ENCODE peak calls at places on chromosomes 6 and 20, in eight cellular contexts. One of them, this sample, is unnamed.

GRCh38 chr6:44177691-44178423 is 19.2 kb downstream of the CAPN11 start:
- DNase-seq in sigmoid colon: peak
- DNase-seq in fibroblast of the aortic adventitia: peak
- DNase-seq in A673: no peak
- DNase-seq in choroid plexus epithelial cell: peak
- DNase-seq in cardiac fibroblast: peak
- DNase-seq in keratinocyte: no peak
- DNase-seq in heart left ventricle: peak
- DNase-seq in this sample: peak

GRCh38 chr6:87721311-87721710 is 19.3 kb upstream of the AKIRIN2 start:
- DNase-seq in cardiac fibroblast: no peak
- DNase-seq in sigmoid colon: no peak
- DNase-seq in keratinocyte: no peak
- DNase-seq in A673: no peak
- DNase-seq in fibroblast of the aortic adventitia: peak
- DNase-seq in heart left ventricle: no peak
- DNase-seq in choroid plexus epithelial cell: no peak
- DNase-seq in this sample: no peak

GRCh38 chr20:3121955-3122610 is 37.6 kb upstream of the AVP start:
- DNase-seq in sigmoid colon: peak
- DNase-seq in choroid plexus epithelial cell: no peak
- DNase-seq in fibroblast of the aortic adventitia: no peak
- DNase-seq in A673: no peak
- DNase-seq in heart left ventricle: no peak
- DNase-seq in cardiac fibroblast: no peak
- DNase-seq in keratinocyte: no peak
- DNase-seq in this sample: no peak

GRCh38 chr6:41284726-41285125 is 1.8 kb downstream of the TREM1 start:
- DNase-seq in cardiac fibroblast: peak
- DNase-seq in heart left ventricle: no peak
- DNase-seq in sigmoid colon: no peak
- DNase-seq in choroid plexus epithelial cell: peak
- DNase-seq in keratinocyte: no peak
- DNase-seq in fibroblast of the aortic adventitia: peak
- DNase-seq in A673: no peak
- DNase-seq in this sample: peak

GRCh38 chr6:119426619-119427018 is 77.1 kb upstream of the MAN1A1 start:
- DNase-seq in choroid plexus epithelial cell: no peak
- DNase-seq in keratinocyte: no peak
- DNase-seq in A673: no peak
- DNase-seq in sigmoid colon: no peak
- DNase-seq in fibroblast of the aortic adventitia: no peak
- DNase-seq in cardiac fibroblast: no peak
- DNase-seq in heart left ventricle: no peak
- DNase-seq in this sample: no peak

GRCh38 chr6:164927288-164928040 is 381.9 kb downstream of the C6orf118 start:
- DNase-seq in fibroblast of the aortic adventitia: peak
- DNase-seq in sigmoid colon: peak
- DNase-seq in keratinocyte: peak
- DNase-seq in cardiac fibroblast: peak
- DNase-seq in A673: peak
- DNase-seq in choroid plexus epithelial cell: peak
- DNase-seq in heart left ventricle: peak
- DNase-seq in this sample: peak

GRCh38 chr20:24813936-24814335 is 135.1 kb upstream of the CST7 start:
- DNase-seq in keratinocyte: no peak
- DNase-seq in A673: no peak
- DNase-seq in sigmoid colon: no peak
- DNase-seq in heart left ventricle: no peak
- DNase-seq in fibroblast of the aortic adventitia: no peak
- DNase-seq in cardiac fibroblast: no peak
- DNase-seq in choroid plexus epithelial cell: no peak
- DNase-seq in this sample: no peak

GRCh38 chr20:53146201-53146891 is 174.2 kb downstream of the TSHZ2 start:
- DNase-seq in fibroblast of the aortic adventitia: no peak
- DNase-seq in cardiac fibroblast: no peak
- DNase-seq in heart left ventricle: no peak
- DNase-seq in sigmoid colon: no peak
- DNase-seq in choroid plexus epithelial cell: no peak
- DNase-seq in A673: peak
- DNase-seq in keratinocyte: no peak
- DNase-seq in this sample: no peak

DNA sequence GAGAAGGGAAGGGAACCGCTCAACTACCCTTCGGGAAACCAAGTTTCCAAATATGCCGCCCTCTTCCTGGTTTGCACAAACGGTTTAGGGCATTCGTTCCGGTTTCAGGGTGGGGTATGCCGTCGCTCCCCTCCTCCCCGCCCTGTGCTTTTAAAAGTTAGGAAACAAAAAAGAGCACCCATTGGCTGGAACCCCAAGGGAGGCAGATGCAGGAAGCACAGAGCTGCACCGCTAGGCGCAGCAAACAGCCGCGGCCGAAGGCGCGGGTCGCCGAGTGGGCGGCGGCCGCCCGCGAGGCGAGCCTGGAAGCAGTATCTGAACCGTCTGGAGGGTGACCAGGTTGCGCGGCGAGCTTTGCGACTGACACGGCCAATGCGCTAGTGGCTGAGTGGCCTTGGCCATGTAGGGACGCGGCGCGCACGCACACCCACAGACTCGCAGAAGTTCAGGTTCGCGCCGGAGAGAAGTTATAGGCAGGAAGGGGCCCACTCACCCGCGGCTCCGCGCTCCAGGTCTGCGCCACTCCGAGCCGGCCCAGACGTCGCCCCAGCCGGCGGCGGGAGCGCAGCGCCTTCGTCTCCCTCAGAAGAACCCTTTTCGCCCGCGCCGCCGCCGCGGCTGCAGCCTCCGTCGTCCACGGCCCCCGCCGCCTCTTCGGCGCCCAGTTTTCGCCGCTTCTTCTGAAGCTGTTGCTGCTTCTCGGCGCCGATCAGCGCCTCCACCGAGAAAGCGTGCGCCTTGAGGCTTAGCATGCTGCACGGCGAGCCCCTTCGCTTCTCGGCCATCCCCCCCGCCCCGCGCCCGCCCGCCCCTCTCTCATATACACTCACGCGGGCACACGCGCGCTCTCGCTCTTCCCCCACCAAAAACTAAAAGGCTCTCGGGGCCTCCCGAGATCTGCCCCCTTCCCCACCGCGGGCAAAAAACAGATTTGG is 734 bp downstream of the TBX18 start:
- DNase-seq in keratinocyte: no peak
- DNase-seq in heart left ventricle: peak
- DNase-seq in sigmoid colon: peak
- DNase-seq in cardiac fibroblast: peak
- DNase-seq in fibroblast of the aortic adventitia: peak
- DNase-seq in choroid plexus epithelial cell: peak
- DNase-seq in A673: peak
- DNase-seq in this sample: peak
- H3K4me3 ChIP-seq in keratinocyte: peak
- H3K4me3 ChIP-seq in heart left ventricle: peak
- H3K4me3 ChIP-seq in sigmoid colon: peak
- H3K4me3 ChIP-seq in cardiac fibroblast: peak
- H3K4me3 ChIP-seq in fibroblast of the aortic adventitia: peak
- H3K4me3 ChIP-seq in choroid plexus epithelial cell: peak
- H3K4me3 ChIP-seq in A673: peak
- H3K4me3 ChIP-seq in this sample: peak

GRCh38 chr6:28207244-28208179 is 17.6 kb upstream of the ZSCAN9 start:
- DNase-seq in keratinocyte: no peak
- DNase-seq in heart left ventricle: no peak
- DNase-seq in fibroblast of the aortic adventitia: no peak
- DNase-seq in A673: peak
- DNase-seq in choroid plexus epithelial cell: peak
- DNase-seq in sigmoid colon: no peak
- DNase-seq in cardiac fibroblast: peak
- DNase-seq in this sample: no peak
- H3K4me3 ChIP-seq in keratinocyte: peak
- H3K4me3 ChIP-seq in heart left ventricle: peak
- H3K4me3 ChIP-seq in fibroblast of the aortic adventitia: peak
- H3K4me3 ChIP-seq in A673: peak
- H3K4me3 ChIP-seq in choroid plexus epithelial cell: peak
- H3K4me3 ChIP-seq in sigmoid colon: peak
- H3K4me3 ChIP-seq in cardiac fibroblast: peak
- H3K4me3 ChIP-seq in this sample: peak

DNA sequence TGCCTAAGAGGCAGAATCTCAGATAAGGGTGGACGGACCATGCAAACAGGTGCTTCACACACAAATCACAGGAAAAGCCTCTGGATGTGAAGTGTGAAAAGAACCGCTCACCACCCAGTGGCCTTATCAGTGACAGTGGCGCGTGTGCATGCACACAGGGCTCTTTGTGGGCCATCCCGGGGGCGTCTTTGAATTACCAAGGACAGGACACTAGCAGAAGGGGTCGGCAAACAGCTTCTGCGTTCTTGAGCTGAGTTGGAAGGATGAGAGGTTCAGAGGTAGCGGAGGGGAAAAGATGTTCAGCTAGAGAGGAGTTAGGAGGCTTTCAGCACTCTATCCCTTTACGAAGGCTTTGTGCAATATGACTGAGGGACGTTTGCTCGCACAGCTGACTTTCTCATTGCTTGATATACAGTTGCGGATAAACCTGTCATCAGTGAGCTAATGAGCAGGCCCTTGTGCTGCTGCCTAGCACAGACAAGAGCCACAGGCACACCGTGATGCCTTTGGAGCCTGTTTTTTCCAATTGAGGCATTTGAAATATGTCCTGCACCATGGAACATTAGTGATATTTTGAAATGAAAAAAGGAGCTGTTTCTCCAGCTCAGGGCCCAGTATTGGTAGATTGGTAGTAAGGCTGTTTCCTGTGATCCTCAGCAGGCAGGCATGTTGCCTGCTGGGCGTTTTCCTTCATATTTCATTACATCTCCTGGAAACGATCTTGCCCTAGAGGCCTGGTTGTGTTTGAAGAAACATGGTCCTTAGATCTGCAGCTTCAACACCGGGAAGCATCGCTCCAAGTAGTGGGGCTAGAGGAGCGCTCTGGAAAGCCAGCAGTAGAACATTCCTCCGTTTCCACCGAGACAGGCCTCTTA is 83.2 kb downstream of the IYD start:
- DNase-seq in cardiac fibroblast: no peak
- DNase-seq in choroid plexus epithelial cell: no peak
- DNase-seq in heart left ventricle: no peak
- DNase-seq in keratinocyte: no peak
- DNase-seq in A673: no peak
- DNase-seq in sigmoid colon: no peak
- DNase-seq in fibroblast of the aortic adventitia: no peak
- DNase-seq in this sample: no peak
- H3K4me3 ChIP-seq in cardiac fibroblast: no peak
- H3K4me3 ChIP-seq in choroid plexus epithelial cell: no peak
- H3K4me3 ChIP-seq in heart left ventricle: no peak
- H3K4me3 ChIP-seq in keratinocyte: no peak
- H3K4me3 ChIP-seq in A673: no peak
- H3K4me3 ChIP-seq in sigmoid colon: no peak
- H3K4me3 ChIP-seq in fibroblast of the aortic adventitia: no peak
- H3K4me3 ChIP-seq in this sample: no peak

DNA sequence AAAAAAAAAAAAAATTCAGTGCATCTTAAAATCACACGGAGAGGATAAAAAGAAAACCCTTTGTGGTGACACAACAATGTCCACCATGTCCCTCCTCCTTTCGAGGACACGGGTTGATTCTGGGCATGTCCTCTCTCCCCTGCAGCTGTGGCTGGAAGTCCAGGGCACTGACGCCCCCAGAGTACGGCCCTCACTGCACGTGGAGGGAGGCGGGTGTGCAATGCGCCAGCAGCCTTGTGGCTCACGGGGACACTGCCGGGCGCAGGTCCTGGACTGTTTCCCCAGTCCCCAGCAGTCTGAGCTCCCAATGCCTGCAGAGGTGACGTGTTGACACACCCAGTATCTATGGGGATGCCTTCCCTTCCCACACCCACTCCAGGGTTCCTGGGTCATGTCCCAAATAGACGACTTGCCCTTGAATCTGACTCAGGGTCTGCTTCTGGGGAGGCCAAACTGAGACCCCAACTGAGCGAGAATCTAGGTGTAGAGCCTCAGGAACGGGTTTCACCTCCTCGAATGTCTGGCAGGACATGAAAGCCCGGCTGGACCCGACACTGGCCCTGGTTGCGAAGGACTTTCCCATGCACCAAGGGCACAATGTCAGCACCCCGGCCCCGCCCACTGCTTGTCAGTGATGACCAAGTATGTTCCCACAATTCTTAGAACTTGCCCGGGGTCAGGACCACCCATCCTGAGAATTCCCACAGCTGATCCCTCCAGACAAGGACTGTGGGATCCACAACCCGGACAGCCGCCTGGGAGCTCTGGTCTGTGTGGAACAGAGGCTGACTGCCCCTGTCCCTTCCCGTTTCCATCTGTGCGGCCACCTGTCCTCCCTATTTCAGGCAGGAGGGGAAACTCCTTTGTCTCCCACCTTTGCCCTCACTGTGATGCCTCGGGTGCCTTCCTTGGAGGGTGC is 425.1 kb upstream of the SULF2 start:
- DNase-seq in fibroblast of the aortic adventitia: no peak
- DNase-seq in choroid plexus epithelial cell: no peak
- DNase-seq in A673: no peak
- DNase-seq in sigmoid colon: no peak
- DNase-seq in heart left ventricle: peak
- DNase-seq in keratinocyte: no peak
- DNase-seq in cardiac fibroblast: no peak
- DNase-seq in this sample: no peak
- H3K4me3 ChIP-seq in fibroblast of the aortic adventitia: no peak
- H3K4me3 ChIP-seq in choroid plexus epithelial cell: no peak
- H3K4me3 ChIP-seq in A673: no peak
- H3K4me3 ChIP-seq in sigmoid colon: no peak
- H3K4me3 ChIP-seq in heart left ventricle: no peak
- H3K4me3 ChIP-seq in keratinocyte: no peak
- H3K4me3 ChIP-seq in cardiac fibroblast: no peak
- H3K4me3 ChIP-seq in this sample: no peak

GRCh38 chr20:13147071-13147961 is 73.8 kb upstream of the ISM1 start:
- DNase-seq in cardiac fibroblast: peak
- DNase-seq in choroid plexus epithelial cell: peak
- DNase-seq in keratinocyte: no peak
- DNase-seq in fibroblast of the aortic adventitia: peak
- DNase-seq in A673: no peak
- DNase-seq in heart left ventricle: no peak
- DNase-seq in sigmoid colon: no peak
- DNase-seq in this sample: no peak
- H3K4me3 ChIP-seq in cardiac fibroblast: no peak
- H3K4me3 ChIP-seq in choroid plexus epithelial cell: no peak
- H3K4me3 ChIP-seq in keratinocyte: no peak
- H3K4me3 ChIP-seq in fibroblast of the aortic adventitia: no peak
- H3K4me3 ChIP-seq in A673: no peak
- H3K4me3 ChIP-seq in heart left ventricle: no peak
- H3K4me3 ChIP-seq in sigmoid colon: no peak
- H3K4me3 ChIP-seq in this sample: no peak

This sample was measured in lower lobe of right lung.